ENCODE peak calls at places on chromosome X, in six cellular contexts. A is C1 segment of cervical spinal cord; T is A549; I is NCI-H460; B is stimulated activated CD4-positive, alpha-beta T cell treated with anti-CD3 and anti-CD28 coated beads, Interleukin-4, amount 100 ng/mL, for 48 hours; J is kidney glomerular epithelial cell. L is an unnamed sample.

GRCh38 chrX:39194673-39195072 is 393.4 kb downstream of the MID1IP1 start:
- DNase-seq in J (no peak), I (no peak), T (no peak), A (no peak), B (no peak), L (no peak)

GRCh38 chrX:85941275-85941674 is 106.1 kb downstream of the CHM start:
- DNase-seq in A (no peak), J (peak), T (no peak), I (no peak), B (no peak), L (no peak)

GRCh38 chrX:57453901-57454300 is 137.9 kb upstream of the ZXDB start:
- DNase-seq in J (no peak), I (no peak), B (no peak), A (no peak), T (no peak), L (no peak)

GRCh38 chrX:87434618-87435017 is 83.0 kb upstream of the KLHL4 start:
- DNase-seq in A (no peak), T (no peak), I (no peak), B (no peak), J (no peak), L (no peak)

GRCh38 chrX:7828594-7828993 is 14.4 kb upstream of the VCX start:
- DNase-seq in I (no peak), T (no peak), B (no peak), A (no peak), J (no peak), L (no peak)

GRCh38 chrX:79366888-79367749 is at the start of gene ITM2A:
- DNase-seq in B (peak), J (no peak), T (no peak), I (no peak), A (no peak), L (peak)

GRCh38 chrX:40513835-40514234 is 66.9 kb upstream of the ATP6AP2 start:
- DNase-seq in T (no peak), I (no peak), A (no peak), B (no peak), J (no peak), L (no peak)

GRCh38 chrX:291411-291901 is 10.3 kb downstream of the PLCXD1 start:
- DNase-seq in J (no peak), B (no peak), T (no peak), I (no peak), A (no peak), L (no peak)

GRCh38 chrX:110732274-110732673 is 63.3 kb downstream of the CHRDL1 start:
- DNase-seq in B (no peak), J (no peak), A (no peak), T (no peak), I (no peak), L (no peak)

GRCh38 chrX:39890807-39891206 is 207.0 kb downstream of the BCOR start:
- DNase-seq in I (no peak), A (no peak), J (no peak), T (no peak), B (no peak), L (no peak)

GRCh38 chrX:118974908-118975671 is 672 bp downstream of the LONRF3 start:
- DNase-seq in A (no peak), T (no peak), I (no peak), J (no peak), B (peak), L (peak)

GRCh38 chrX:139559383-139560042 is 29.0 kb downstream of the F9 start:
- DNase-seq in A (no peak), T (peak), B (peak), I (peak), J (peak), L (no peak)

L was measured in GM12892.